ENCODE peak calls at places on chromosomes 7 and 10, in six cellular contexts. One of them, this sample, is unnamed.

GRCh38 chr10:104350146-104350635 is 3.4 kb upstream of the CFAP58 start:
- DNase-seq in T-helper 2 cell: no peak
- DNase-seq in renal cortical epithelial cell: peak
- DNase-seq in SK-N-SH: peak
- DNase-seq in CD8-positive, alpha-beta memory T cell: no peak
- DNase-seq in mucosa of descending colon: peak
- DNase-seq in this sample: no peak

GRCh38 chr10:43110318-43111071 is 27.8 kb upstream of the CSGALNACT2 start:
- DNase-seq in CD8-positive, alpha-beta memory T cell: no peak
- DNase-seq in T-helper 2 cell: no peak
- DNase-seq in mucosa of descending colon: peak
- DNase-seq in SK-N-SH: no peak
- DNase-seq in renal cortical epithelial cell: no peak
- DNase-seq in this sample: no peak

GRCh38 chr7:51141451-51141971 is 175.1 kb downstream of the COBL start:
- DNase-seq in renal cortical epithelial cell: peak
- DNase-seq in T-helper 2 cell: no peak
- DNase-seq in SK-N-SH: no peak
- DNase-seq in CD8-positive, alpha-beta memory T cell: no peak
- DNase-seq in mucosa of descending colon: no peak
- DNase-seq in this sample: no peak

GRCh38 chr10:10792681-10793080 is 225.0 kb upstream of the CELF2 start:
- DNase-seq in renal cortical epithelial cell: peak
- DNase-seq in SK-N-SH: no peak
- DNase-seq in CD8-positive, alpha-beta memory T cell: no peak
- DNase-seq in mucosa of descending colon: no peak
- DNase-seq in T-helper 2 cell: no peak
- DNase-seq in this sample: no peak

GRCh38 chr10:91803386-91804125 is 5.3 kb downstream of the TNKS2 start:
- DNase-seq in T-helper 2 cell: no peak
- DNase-seq in CD8-positive, alpha-beta memory T cell: no peak
- DNase-seq in mucosa of descending colon: no peak
- DNase-seq in renal cortical epithelial cell: no peak
- DNase-seq in SK-N-SH: no peak
- DNase-seq in this sample: no peak

GRCh38 chr7:38160003-38160571 is 18.0 kb upstream of the STARD3NL start:
- DNase-seq in renal cortical epithelial cell: no peak
- DNase-seq in CD8-positive, alpha-beta memory T cell: no peak
- DNase-seq in T-helper 2 cell: no peak
- DNase-seq in SK-N-SH: no peak
- DNase-seq in mucosa of descending colon: peak
- DNase-seq in this sample: no peak

GRCh38 chr10:60235001-60235400 is 154.7 kb downstream of the ANK3 start:
- DNase-seq in renal cortical epithelial cell: peak
- DNase-seq in T-helper 2 cell: no peak
- DNase-seq in mucosa of descending colon: no peak
- DNase-seq in CD8-positive, alpha-beta memory T cell: no peak
- DNase-seq in SK-N-SH: no peak
- DNase-seq in this sample: no peak

GRCh38 chr7:4837041-4837813 is 24.6 kb downstream of the PAPOLB start:
- DNase-seq in renal cortical epithelial cell: no peak
- DNase-seq in SK-N-SH: peak
- DNase-seq in CD8-positive, alpha-beta memory T cell: no peak
- DNase-seq in mucosa of descending colon: no peak
- DNase-seq in T-helper 2 cell: no peak
- DNase-seq in this sample: no peak

GRCh38 chr10:132637477-132638129 is 100.0 kb downstream of the INPP5A start:
- DNase-seq in SK-N-SH: peak
- DNase-seq in CD8-positive, alpha-beta memory T cell: peak
- DNase-seq in T-helper 2 cell: no peak
- DNase-seq in mucosa of descending colon: peak
- DNase-seq in renal cortical epithelial cell: peak
- DNase-seq in this sample: no peak

GRCh38 chr10:73117976-73118743 is 7.9 kb downstream of the NUDT13 start:
- DNase-seq in renal cortical epithelial cell: peak
- DNase-seq in mucosa of descending colon: no peak
- DNase-seq in T-helper 2 cell: no peak
- DNase-seq in CD8-positive, alpha-beta memory T cell: no peak
- DNase-seq in SK-N-SH: no peak
- DNase-seq in this sample: no peak

GRCh38 chr7:109635374-109635773 is 1065.7 kb downstream of the DNAJB9 start:
- DNase-seq in T-helper 2 cell: no peak
- DNase-seq in renal cortical epithelial cell: no peak
- DNase-seq in CD8-positive, alpha-beta memory T cell: no peak
- DNase-seq in mucosa of descending colon: no peak
- DNase-seq in SK-N-SH: no peak
- DNase-seq in this sample: no peak

GRCh38 chr7:128703605-128704004 is 31.5 kb downstream of the GARIN1A start:
- DNase-seq in T-helper 2 cell: no peak
- DNase-seq in renal cortical epithelial cell: peak
- DNase-seq in mucosa of descending colon: no peak
- DNase-seq in CD8-positive, alpha-beta memory T cell: no peak
- DNase-seq in SK-N-SH: no peak
- DNase-seq in this sample: no peak

GRCh38 chr10:10165415-10165814 is 852.3 kb upstream of the CELF2 start:
- DNase-seq in renal cortical epithelial cell: no peak
- DNase-seq in SK-N-SH: no peak
- DNase-seq in mucosa of descending colon: no peak
- DNase-seq in T-helper 2 cell: no peak
- DNase-seq in CD8-positive, alpha-beta memory T cell: no peak
- DNase-seq in this sample: no peak

GRCh38 chr7:142568430-142569097 is 180.7 kb upstream of the PRSS1 start:
- DNase-seq in CD8-positive, alpha-beta memory T cell: no peak
- DNase-seq in mucosa of descending colon: no peak
- DNase-seq in renal cortical epithelial cell: peak
- DNase-seq in SK-N-SH: no peak
- DNase-seq in T-helper 2 cell: no peak
- DNase-seq in this sample: no peak

GRCh38 chr7:107327986-107328569 is 141.8 kb upstream of the GPR22 start:
- DNase-seq in mucosa of descending colon: no peak
- DNase-seq in T-helper 2 cell: no peak
- DNase-seq in renal cortical epithelial cell: peak
- DNase-seq in SK-N-SH: no peak
- DNase-seq in CD8-positive, alpha-beta memory T cell: no peak
- DNase-seq in this sample: no peak

GRCh38 chr7:76296743-76297740 is 5.4 kb upstream of the HSPB1 start:
- DNase-seq in SK-N-SH: no peak
- DNase-seq in renal cortical epithelial cell: peak
- DNase-seq in CD8-positive, alpha-beta memory T cell: no peak
- DNase-seq in mucosa of descending colon: peak
- DNase-seq in T-helper 2 cell: no peak
- DNase-seq in this sample: no peak

GRCh38 chr7:45089314-45089891 is 634 bp upstream of the NACAD start:
- DNase-seq in SK-N-SH: peak
- DNase-seq in mucosa of descending colon: peak
- DNase-seq in T-helper 2 cell: peak
- DNase-seq in renal cortical epithelial cell: peak
- DNase-seq in CD8-positive, alpha-beta memory T cell: peak
- DNase-seq in this sample: peak

GRCh38 chr10:79404231-79404609 is 41.2 kb downstream of the ZCCHC24 start:
- DNase-seq in mucosa of descending colon: no peak
- DNase-seq in SK-N-SH: no peak
- DNase-seq in T-helper 2 cell: no peak
- DNase-seq in renal cortical epithelial cell: no peak
- DNase-seq in CD8-positive, alpha-beta memory T cell: no peak
- DNase-seq in this sample: peak

GRCh38 chr10:71333154-71333887 is 14.3 kb downstream of the SLC29A3 start:
- DNase-seq in SK-N-SH: no peak
- DNase-seq in mucosa of descending colon: no peak
- DNase-seq in T-helper 2 cell: no peak
- DNase-seq in CD8-positive, alpha-beta memory T cell: no peak
- DNase-seq in renal cortical epithelial cell: no peak
- DNase-seq in this sample: peak